ENCODE peak calls at places on chromosomes 12 and 14, in five cellular contexts. C, G, U, E and A are unnamed samples.
A peak's percentile ranks its signal among the peaks of the same experiment; 100 is the strongest.

GRCh38 chr14:55297611-55298323 is 26.5 kb downstream of the FBXO34 start:
- DNase-seq in G (no peak), U (no peak), C (no peak), E (no peak), A (no peak)

GRCh38 chr12:112182499-112182898 is 57.1 kb downstream of the TRAFD1 start:
- DNase-seq in G (no peak), U (no peak), C (no peak), E (no peak), A (no peak)

GRCh38 chr12:96112733-96113132 is 77.3 kb upstream of the LTA4H start:
- DNase-seq in C (no peak), U (no peak), E (no peak), G (no peak), A (no peak)

GRCh38 chr12:63967358-63967757 is 122.9 kb downstream of the SRGAP1 start:
- DNase-seq in G (no peak), E (no peak), U (peak; percentile 28), C (no peak), A (no peak)

GRCh38 chr12:92784795-92785562 is 82.2 kb downstream of the PLEKHG7 start:
- DNase-seq in U (peak; percentile 73), C (peak; percentile 25), G (peak; percentile 68), E (no peak), A (peak; percentile 79)

GRCh38 chr12:63949902-63950301 is 105.4 kb downstream of the SRGAP1 start:
- DNase-seq in C (no peak), G (no peak), E (no peak), U (no peak), A (no peak)

GRCh38 chr12:1094714-1095113 is 103.7 kb downstream of the ERC1 start:
- DNase-seq in U (no peak), G (no peak), E (no peak), C (no peak), A (no peak)

GRCh38 chr14:61589691-61590521 is 105.4 kb upstream of the HIF1A start:
- DNase-seq in G (no peak), E (no peak), U (no peak), C (no peak), A (no peak)

GRCh38 chr12:84946753-84947152 is 34.2 kb upstream of the SLC6A15 start:
- DNase-seq in U (no peak), G (no peak), C (no peak), E (no peak), A (no peak)

GRCh38 chr14:28577711-28578131 is 188.9 kb upstream of the FOXG1 start:
- DNase-seq in E (no peak), G (no peak), C (no peak), U (peak; percentile 87), A (no peak)

GRCh38 chr14:69014829-69015259 is 35.7 kb upstream of the ACTN1 start:
- DNase-seq in U (no peak), E (no peak), G (no peak), C (no peak), A (no peak)

GRCh38 chr14:99670361-99671229 is 13.5 kb upstream of the CYP46A1 start:
- DNase-seq in G (no peak), U (peak; percentile 59), E (no peak), C (no peak), A (no peak)

GRCh38 chr12:104792570-104792969 is 165.5 kb downstream of the SLC41A2 start:
- DNase-seq in U (peak; percentile 82), E (peak; percentile 20), G (no peak), C (no peak), A (no peak)

GRCh38 chr14:97180304-97181200 is 383.4 kb downstream of the VRK1 start:
- DNase-seq in C (no peak), E (no peak), U (no peak), G (no peak), A (no peak)

GRCh38 chr12:94143444-94143843 is 4.9 kb upstream of the PLXNC1 start:
- DNase-seq in C (no peak), G (no peak), E (no peak), U (no peak), A (no peak)

GRCh38 chr14:100438678-100439592 is 115.8 kb downstream of the SLC25A47 start:
- DNase-seq in G (no peak), C (no peak), E (no peak), U (peak; percentile 71), A (no peak)

GRCh38 chr14:87566986-87567385 is 426.0 kb downstream of the GALC start:
- DNase-seq in U (peak; percentile 1), C (no peak), G (no peak), E (no peak), A (no peak)

GRCh38 chr12:50050410-50051280 is 6.8 kb upstream of the ASIC1 start:
- DNase-seq in E (no peak), G (no peak), C (peak; percentile 40), U (peak; percentile 80), A (no peak)

GRCh38 chr14:22081352-22081751 is 407.7 kb upstream of the OR4E1 start:
- DNase-seq in G (no peak), U (no peak), C (no peak), E (no peak), A (no peak)

GRCh38 chr12:53212931-53213330 is 5.9 kb upstream of the ITGB7 start:
- DNase-seq in G (no peak), U (no peak), C (no peak), E (no peak), A (no peak)

GRCh38 chr12:19710811-19711793 is 271.8 kb downstream of the AEBP2 start:
- DNase-seq in C (no peak), E (peak; percentile 64), U (no peak), G (no peak), A (no peak)

GRCh38 chr14:104677506-104678332 is 11.7 kb upstream of the INF2 start:
- DNase-seq in C (peak; percentile 74), G (no peak), U (peak; percentile 79), E (no peak), A (peak; percentile 81)

GRCh38 chr12:117046861-117047530 is 52.2 kb downstream of the TESC start:
- DNase-seq in G (no peak), U (no peak), E (no peak), C (no peak), A (no peak)

GRCh38 chr12:118960161-118960560 is 21.2 kb upstream of the SRRM4 start:
- DNase-seq in U (no peak), G (no peak), C (no peak), E (no peak), A (peak; percentile 61)

GRCh38 chr12:106841471-106842302 is 67.2 kb downstream of the RIC8B start:
- DNase-seq in U (peak; percentile 80), E (no peak), G (peak; percentile 40), C (peak; percentile 32), A (peak; percentile 35)

GRCh38 chr12:98220636-98221035 is 294.8 kb upstream of the TMPO start:
- DNase-seq in G (no peak), E (no peak), U (no peak), C (no peak), A (no peak)

GRCh38 chr14:64940336-64940910 is 2.1 kb downstream of the GPX2 start:
- DNase-seq in U (no peak), E (no peak), C (no peak), G (no peak), A (no peak)

GRCh38 chr14:50985816-50986396 is 41.6 kb upstream of the PYGL start:
- DNase-seq in C (no peak), E (no peak), G (no peak), U (no peak), A (no peak)

GRCh38 chr12:71216725-71217579 is 59.2 kb upstream of the TSPAN8 start:
- DNase-seq in C (peak; percentile 38), E (no peak), G (peak; percentile 7), U (peak; percentile 24), A (peak; percentile 41)